ENCODE peak calls at places on chromosomes 7 and 10, in eight cellular contexts. X is hepatocyte; L is kidney; D is heart right ventricle; J is cardiac muscle cell; B is SK-N-SH; P is body of pancreas; Z is CD8-positive, alpha-beta memory T cell. G is an unnamed sample.

GRCh38 chr7:117816727-117817126 is 56.5 kb downstream of the CTTNBP2 start:
- DNase-seq in P (no peak), D (no peak), Z (no peak), J (no peak), B (no peak), L (no peak), X (no peak), G (no peak)

GRCh38 chr7:99837649-99838361 is 10.0 kb downstream of the CYP3A43 start:
- DNase-seq in Z (no peak), X (peak; percentile 40), L (no peak), J (no peak), B (no peak), P (no peak), D (no peak), G (no peak)

GRCh38 chr7:16747095-16747494 is 6.5 kb upstream of the TSPAN13 start:
- DNase-seq in L (no peak), X (no peak), Z (no peak), D (no peak), B (no peak), P (no peak), J (no peak), G (no peak)

GRCh38 chr7:31995134-31995533 is 75.1 kb downstream of the PDE1C start:
- DNase-seq in B (no peak), Z (no peak), P (no peak), D (no peak), L (no peak), J (no peak), X (no peak), G (no peak)

GRCh38 chr10:29804025-29804852 is 169.5 kb upstream of the SVIL start:
- DNase-seq in J (no peak), L (peak; percentile 81), P (peak; percentile 79), Z (no peak), X (peak; percentile 45), B (no peak), D (no peak), G (peak; percentile 66)

GRCh38 chr7:102232686-102233286 is 53.9 kb upstream of the SH2B2 start:
- DNase-seq in P (peak; percentile 84), L (peak; percentile 22), Z (no peak), J (peak; percentile 60), D (no peak), X (no peak), B (no peak), G (no peak)

GRCh38 chr10:110843031-110843430 is 28.7 kb upstream of the PDCD4 start:
- DNase-seq in L (no peak), P (no peak), D (no peak), B (no peak), X (no peak), Z (peak; percentile 35), J (no peak), G (no peak)

GRCh38 chr7:111672901-111673300 is 110.6 kb upstream of the IMMP2L start:
- DNase-seq in B (no peak), Z (no peak), X (no peak), P (no peak), L (no peak), D (no peak), J (no peak), G (no peak)

GRCh38 chr7:12715372-12716133 is 28.1 kb downstream of the ARL4A start:
- DNase-seq in J (peak; percentile 24), X (peak; percentile 78), L (peak; percentile 76), D (peak; percentile 50), P (peak; percentile 44), Z (no peak), B (no peak), G (peak; percentile 27)

GRCh38 chr10:34766256-34766580 is 48.9 kb downstream of the PARD3 start:
- DNase-seq in B (peak; percentile 36), D (no peak), J (no peak), P (no peak), L (no peak), X (no peak), Z (no peak), G (no peak)

GRCh38 chr10:7202804-7203203 is 208.0 kb downstream of the SFMBT2 start:
- DNase-seq in L (no peak), D (no peak), X (no peak), B (no peak), J (no peak), Z (no peak), P (no peak), G (no peak)

GRCh38 chr10:73717564-73717963 is 19.7 kb upstream of the AGAP5 start:
- DNase-seq in P (no peak), D (no peak), X (no peak), B (no peak), Z (no peak), L (no peak), J (no peak), G (peak; percentile 79)

DNA sequence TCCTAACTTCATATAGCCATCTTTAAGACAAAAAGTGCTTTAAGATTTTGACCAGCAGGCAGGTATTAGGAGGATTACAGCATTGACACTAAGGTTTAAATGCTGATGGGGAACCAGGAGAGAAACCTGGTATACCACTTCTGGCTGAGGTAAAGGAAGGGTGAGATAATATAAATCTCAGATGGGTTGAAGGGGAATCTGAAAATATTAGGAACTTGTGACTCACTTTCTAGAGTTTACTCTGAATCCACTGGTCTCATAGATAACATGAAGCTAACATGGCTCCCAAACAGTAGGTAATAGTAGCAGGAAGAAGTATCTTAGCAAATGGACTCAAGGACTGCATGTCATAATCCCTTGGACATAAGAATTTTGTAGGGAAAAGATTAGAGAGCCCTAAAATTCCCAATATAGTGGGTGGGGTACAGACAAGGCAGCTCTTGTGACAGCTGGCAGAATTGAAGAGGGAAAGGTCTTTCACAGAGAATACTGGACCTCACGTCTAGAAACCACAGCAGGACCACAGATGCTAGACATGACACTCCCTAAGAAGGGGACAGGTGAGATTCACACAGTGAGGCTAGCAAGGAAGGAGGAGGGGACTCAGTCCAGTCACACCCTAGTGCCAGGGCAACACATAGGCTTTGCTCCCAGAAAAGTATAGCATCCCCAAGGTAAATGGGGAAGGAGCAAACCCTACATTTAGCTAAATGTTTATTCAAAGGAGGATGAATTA is 3.5 kb downstream of the PTTG1IP2 start:
- DNase-seq in Z (no peak), B (no peak), X (no peak), P (no peak), L (no peak), D (no peak), J (no peak), G (no peak)
- H3K27ac ChIP-seq in Z (no peak overlapping the region), B (no peak overlapping the region), X (peak overlapping the region; percentile 0), P (no peak overlapping the region), L (no peak overlapping the region), D (no peak overlapping the region), J (no peak overlapping the region), G (no peak overlapping the region)

GRCh38 chr10:11235771-11236170 is 218.1 kb downstream of the CELF2 start:
- DNase-seq in B (no peak), P (no peak), X (no peak), Z (no peak), D (no peak), L (no peak), J (no peak), G (no peak)

GRCh38 chr10:11236234-11236633 is 218.6 kb downstream of the CELF2 start:
- DNase-seq in L (no peak), J (no peak), Z (no peak), D (no peak), P (no peak), B (no peak), X (no peak), G (no peak)

GRCh38 chr10:11237571-11237970 is 219.9 kb downstream of the CELF2 start:
- DNase-seq in D (no peak), L (no peak), J (no peak), B (no peak), P (no peak), X (no peak), Z (peak; percentile 28), G (no peak)

GRCh38 chr10:11242443-11243386 is 225.0 kb downstream of the CELF2 start:
- DNase-seq in L (peak; percentile 73), J (no peak), B (no peak), X (no peak), Z (no peak), D (peak; percentile 76), P (no peak), G (peak; percentile 13)

DNA sequence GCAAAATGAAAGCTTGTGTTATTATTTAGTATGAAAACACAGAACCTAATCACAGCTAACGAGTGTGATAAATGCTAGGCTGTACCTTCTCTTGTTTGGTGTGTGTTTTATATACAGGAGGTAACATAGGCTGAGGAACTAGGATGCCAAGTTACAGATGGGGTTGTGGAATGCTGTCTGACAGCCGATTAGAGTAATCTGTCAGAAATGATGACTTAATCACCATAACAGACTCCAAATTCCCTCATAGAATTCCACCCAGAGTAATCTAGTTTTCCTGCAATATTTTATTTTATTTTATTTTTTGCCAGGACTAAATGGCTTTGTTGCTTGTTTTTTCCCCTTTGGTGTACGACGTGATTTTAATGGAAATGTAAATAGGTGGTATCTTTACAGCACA is 221.2 kb downstream of the CELF2 start:
- DNase-seq in L (no peak), J (no peak), Z (no peak), P (no peak), X (no peak), B (no peak), D (no peak), G (no peak)
- H3K4me1 ChIP-seq in L (no peaks in the 10 kb centered on the region), J (peaks cover 14% of the 10 kb centered on the region), Z (peaks cover 95% of the 10 kb centered on the region), P (no peaks in the 10 kb centered on the region), X (no peaks in the 10 kb centered on the region), B (no peaks in the 10 kb centered on the region), D (peaks cover 25% of the 10 kb centered on the region), G (no peaks in the 10 kb centered on the region)

GRCh38 chr10:91799580-91799975 is 1.4 kb downstream of the TNKS2 start:
- DNase-seq in P (no peak), X (peak; percentile 30), Z (no peak), D (no peak), B (no peak), J (no peak), L (no peak), G (no peak)

GRCh38 chr10:91800756-91801155 is 2.5 kb downstream of the TNKS2 start:
- DNase-seq in Z (no peak), B (no peak), L (no peak), J (no peak), P (no peak), X (no peak), D (no peak), G (no peak)

GRCh38 chr10:91797874-91798735 is at the start of gene TNKS2:
- DNase-seq in P (peak; percentile 96), B (peak; percentile 99), J (peak; percentile 97), X (peak; percentile 98), Z (peak; percentile 92), D (peak; percentile 97), L (peak; percentile 97), G (peak; percentile 93)

GRCh38 chr10:91798736-91799579 is 732 bp downstream of the TNKS2 start:
- DNase-seq in B (no peak), Z (peak; percentile 47), D (no peak), L (peak; percentile 83), X (peak; percentile 16), P (peak; percentile 60), J (no peak), G (peak; percentile 35)

DNA sequence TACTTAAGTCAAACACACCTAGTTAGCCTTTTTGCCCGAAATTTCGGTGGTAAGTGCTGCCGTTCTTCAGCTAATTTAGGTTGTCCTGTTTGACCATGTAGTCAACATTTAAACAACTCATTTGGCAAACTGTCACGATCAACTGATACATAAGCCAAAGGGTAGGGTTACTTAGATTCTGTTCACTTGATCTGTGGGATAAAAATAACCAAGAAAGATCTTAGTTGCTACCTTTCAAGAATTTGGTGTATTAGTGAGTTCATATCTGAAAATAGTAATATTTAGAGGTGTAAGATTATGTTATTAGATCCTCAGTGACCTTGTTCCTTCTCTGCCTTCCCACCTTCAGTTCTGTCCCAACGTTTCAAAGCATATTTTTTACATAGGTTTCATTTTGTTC is 2.0 kb downstream of the TNKS2 start:
- DNase-seq in J (no peak), P (no peak), L (no peak), X (no peak), D (no peak), B (no peak), Z (no peak), G (no peak)
- H3K27ac ChIP-seq in J (peak overlapping the region; percentile 98), P (peak overlapping the region; percentile 98), L (no peak overlapping the region), X (no peak overlapping the region), D (no peak overlapping the region), B (no peak overlapping the region), Z (no peak overlapping the region), G (no peak overlapping the region)

GRCh38 chr7:5377279-5377678 is 46.4 kb downstream of the TNRC18 start:
- DNase-seq in X (no peak), P (no peak), J (no peak), Z (no peak), B (no peak), L (no peak), D (no peak), G (no peak)
- H3K4me1 ChIP-seq in X (peaks cover 7% of the 10 kb centered on the region), P (peaks cover 22% of the 10 kb centered on the region), J (peaks cover 7% of the 10 kb centered on the region), Z (peaks cover under 1% of the 10 kb centered on the region), B (peaks cover 2% of the 10 kb centered on the region), L (no peaks in the 10 kb centered on the region), D (peaks cover 8% of the 10 kb centered on the region), G (peaks cover 9% of the 10 kb centered on the region)

G was measured in adrenal gland.